ENCODE peak calls at places on chromosomes 16 and 17, in six cellular contexts. C, Z, Q, L, K and I are unnamed samples.

GRCh38 chr17:44770526-44770925 is 11.7 kb downstream of the ADAM11 start:
- DNase-seq in Z (no peak), C (no peak), K (no peak), L (no peak), Q (no peak), I (no peak)

GRCh38 chr17:8862213-8863056 is 5.0 kb downstream of the PIK3R6 start:
- DNase-seq in K (no peak), L (no peak), C (no peak), Z (peak; percentile 60), Q (no peak), I (no peak)

GRCh38 chr17:75404739-75405364 is 626 bp downstream of the GRB2 start:
- DNase-seq in K (peak; percentile 54), C (peak; percentile 44), Q (peak; percentile 21), Z (peak; percentile 87), L (peak; percentile 55), I (peak; percentile 57)

GRCh38 chr17:68719431-68719830 is 118.3 kb upstream of the FAM20A start:
- DNase-seq in Z (no peak), K (no peak), L (no peak), Q (peak; percentile 61), C (no peak), I (no peak)

GRCh38 chr16:46947900-46948547 is 25.4 kb downstream of the DNAJA2 start:
- DNase-seq in Q (peak; percentile 47), K (no peak), L (no peak), C (no peak), Z (peak; percentile 32), I (no peak)

GRCh38 chr17:33178641-33179040 is 114.5 kb downstream of the ASIC2 start:
- DNase-seq in Z (no peak), K (no peak), Q (no peak), C (no peak), L (no peak), I (no peak)

GRCh38 chr17:26731005-26731921 is 562.7 kb upstream of the WSB1 start:
- DNase-seq in Q (no peak), C (no peak), L (no peak), K (no peak), Z (no peak), I (no peak)

GRCh38 chr17:3792481-3792880 is 8.5 kb downstream of the ITGAE start:
- DNase-seq in C (no peak), K (no peak), Q (no peak), Z (no peak), L (peak; percentile 66), I (no peak)

GRCh38 chr17:16552637-16553045 is 16.4 kb downstream of the ZNF287 start:
- DNase-seq in Q (no peak), C (no peak), Z (no peak), L (no peak), K (no peak), I (no peak)

GRCh38 chr17:40951011-40951622 is 13.7 kb upstream of the KRT23 start:
- DNase-seq in Z (no peak), K (no peak), C (no peak), L (no peak), Q (no peak), I (no peak)

GRCh38 chr17:37530420-37530819 is 40.7 kb downstream of the DUSP14 start:
- DNase-seq in Q (peak; percentile 23), C (no peak), Z (no peak), K (no peak), L (no peak), I (no peak)

GRCh38 chr16:13351222-13351621 is 449.8 kb downstream of the SHISA9 start:
- DNase-seq in C (no peak), Q (no peak), K (no peak), L (no peak), Z (no peak), I (no peak)

GRCh38 chr16:70677499-70678120 is 8.2 kb downstream of the MTSS2 start:
- DNase-seq in Q (no peak), L (no peak), C (no peak), Z (no peak), K (peak; percentile 15), I (no peak)

GRCh38 chr16:26453215-26453614 is 613.5 kb upstream of the C16orf82 start:
- DNase-seq in K (no peak), Q (no peak), L (no peak), C (no peak), Z (no peak), I (no peak)
- TF ChIP-seq CTCF in K (peak; percentile 10), Q (no peak), L (no peak), C (no peak), Z (no peak), I (no peak)

GRCh38 chr16:79092846-79093245 is 507.7 kb downstream of the MAF start:
- DNase-seq in L (no peak), K (no peak), C (no peak), Q (no peak), Z (no peak), I (no peak)

GRCh38 chr16:79088971-79089370 is 511.6 kb downstream of the MAF start:
- DNase-seq in Z (no peak), L (no peak), C (no peak), K (no peak), Q (no peak), I (no peak)

GRCh38 chr16:79089735-79090284 is 510.7 kb downstream of the MAF start:
- DNase-seq in C (peak; percentile 40), Z (no peak), L (peak; percentile 36), Q (no peak), K (no peak), I (peak; percentile 51)

GRCh38 chr16:79093554-79093967 is 507.0 kb downstream of the MAF start:
- DNase-seq in Q (no peak), Z (no peak), K (peak; percentile 26), L (no peak), C (peak; percentile 46), I (peak; percentile 84)

GRCh38 chr16:79090966-79091365 is 509.6 kb downstream of the MAF start:
- DNase-seq in Q (no peak), C (no peak), L (no peak), K (no peak), Z (no peak), I (no peak)
- TF ChIP-seq CTCF in Q (no peak), C (no peak), L (no peak), K (no peak), Z (no peak), I (no peak)

DNA sequence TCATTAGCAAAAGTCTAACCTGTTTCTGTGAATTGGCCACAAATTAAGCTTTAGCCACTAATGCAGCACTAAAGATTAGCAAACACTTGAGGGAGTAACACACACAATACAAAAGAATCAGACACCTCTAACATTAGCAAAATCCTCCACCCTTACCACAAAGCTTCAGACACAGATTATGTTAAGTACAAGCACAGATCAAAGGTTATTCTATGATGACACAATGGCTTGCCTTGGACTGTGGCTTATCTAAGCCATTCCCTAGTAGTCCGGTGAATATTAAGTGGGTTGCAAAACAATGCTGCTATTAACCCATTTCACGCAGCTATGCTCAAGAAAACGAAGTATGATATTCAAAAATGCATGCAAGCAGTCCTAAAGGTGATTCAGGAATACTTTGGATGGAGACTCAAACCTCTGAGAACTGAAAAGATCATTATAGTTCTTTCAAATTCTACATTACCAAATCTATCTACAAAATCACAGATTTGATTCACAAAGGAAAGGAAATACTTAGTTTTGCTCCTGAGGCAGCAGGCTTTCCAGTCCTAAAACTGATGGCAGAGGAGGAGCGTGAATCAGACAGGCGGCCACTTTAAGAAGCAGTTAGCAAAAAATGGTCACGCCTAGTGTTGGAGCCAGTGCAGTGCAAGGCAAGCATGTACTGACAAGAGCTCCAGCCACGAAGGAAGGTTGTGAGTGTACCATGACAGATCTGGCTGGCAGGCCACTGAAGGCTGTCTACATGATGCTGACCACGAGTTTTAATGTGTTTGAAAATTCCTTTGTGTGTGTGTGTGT is 67.2 kb downstream of the PARN start:
- DNase-seq in C (no peak), L (no peak), Z (no peak), K (peak; percentile 33), Q (peak; percentile 57), I (no peak)
- TF ChIP-seq CTCF in C (no peak), L (no peak), Z (no peak), K (peak; percentile 8), Q (peak; percentile 41), I (no peak)

DNA sequence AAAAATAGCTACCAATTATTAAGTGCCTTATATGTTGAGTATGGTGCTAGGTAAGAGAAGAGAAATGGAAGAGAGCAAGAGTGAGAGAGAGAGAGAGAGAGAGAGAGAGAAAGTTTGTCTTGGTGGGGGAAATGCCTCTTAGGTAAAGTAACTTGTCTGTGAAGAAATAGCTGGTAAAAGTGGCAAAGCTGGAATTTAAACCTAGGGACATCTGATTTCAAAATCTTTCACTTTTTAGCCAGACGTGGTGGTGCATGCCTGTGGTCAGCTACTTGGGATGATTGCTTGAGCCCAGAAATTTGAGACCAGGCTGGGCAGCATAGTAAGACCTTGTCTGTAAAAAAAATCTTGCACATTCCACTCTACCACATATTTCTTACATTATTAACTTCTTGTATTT is 23.0 kb upstream of the CDR2 start:
- DNase-seq in L (no peak), Z (no peak), K (no peak), Q (peak; percentile 99), C (no peak), I (no peak)
- TF ChIP-seq CTCF in L (no peak), Z (no peak), K (no peak), Q (no peak), C (no peak), I (no peak)

GRCh38 chr16:20348365-20349185 is 3.9 kb downstream of the UMOD start:
- DNase-seq in Z (no peak), C (no peak), Q (no peak), L (peak; percentile 27), K (no peak), I (no peak)
- TF ChIP-seq CTCF in Z (no peak), C (no peak), Q (no peak), L (no peak), K (no peak), I (no peak)